ENCODE peak calls at places on chromosomes 7 and 10, in nine cellular contexts. One of them, this sample, is unnamed.

GRCh38 chr7:155844019-155844453 is 31.8 kb upstream of the SHH start:
- DNase-seq in stimulated activated CD8-positive, alpha-beta memory T cell treated with anti-CD3 and anti-CD28 coated beads, Interleukin-7, amount 100 ng/mL, for 24 hours: no peak
- DNase-seq in brain microvascular endothelial cell: no peak
- DNase-seq in fibroblast of pulmonary artery: no peak
- DNase-seq in nephron progenitor cell: peak
- DNase-seq in GM23248: no peak
- DNase-seq in activated CD4-positive, alpha-beta T cell treated with anti-CD3 and anti-CD28 coated beads, Interleukin-2, amount 10 ng/mL, durations not matched to agents 24 days and 14 days: no peak
- DNase-seq in GM03348: no peak
- DNase-seq in stimulated activated CD4-positive, alpha-beta T cell treated with anti-CD3 and anti-CD28 coated beads, Interleukin-2, amount 100 ng/mL, for 4 hours: no peak
- DNase-seq in this sample: no peak

GRCh38 chr7:8190121-8190895 is 71.7 kb downstream of the ICA1 start:
- DNase-seq in brain microvascular endothelial cell: peak
- DNase-seq in fibroblast of pulmonary artery: peak
- DNase-seq in stimulated activated CD8-positive, alpha-beta memory T cell treated with anti-CD3 and anti-CD28 coated beads, Interleukin-7, amount 100 ng/mL, for 24 hours: peak
- DNase-seq in GM23248: peak
- DNase-seq in activated CD4-positive, alpha-beta T cell treated with anti-CD3 and anti-CD28 coated beads, Interleukin-2, amount 10 ng/mL, durations not matched to agents 24 days and 14 days: peak
- DNase-seq in stimulated activated CD4-positive, alpha-beta T cell treated with anti-CD3 and anti-CD28 coated beads, Interleukin-2, amount 100 ng/mL, for 4 hours: peak
- DNase-seq in nephron progenitor cell: peak
- DNase-seq in GM03348: peak
- DNase-seq in this sample: peak

GRCh38 chr10:10792681-10793080 is 225.0 kb upstream of the CELF2 start:
- DNase-seq in stimulated activated CD8-positive, alpha-beta memory T cell treated with anti-CD3 and anti-CD28 coated beads, Interleukin-7, amount 100 ng/mL, for 24 hours: no peak
- DNase-seq in GM23248: peak
- DNase-seq in activated CD4-positive, alpha-beta T cell treated with anti-CD3 and anti-CD28 coated beads, Interleukin-2, amount 10 ng/mL, durations not matched to agents 24 days and 14 days: no peak
- DNase-seq in nephron progenitor cell: no peak
- DNase-seq in fibroblast of pulmonary artery: peak
- DNase-seq in stimulated activated CD4-positive, alpha-beta T cell treated with anti-CD3 and anti-CD28 coated beads, Interleukin-2, amount 100 ng/mL, for 4 hours: no peak
- DNase-seq in brain microvascular endothelial cell: peak
- DNase-seq in GM03348: peak
- DNase-seq in this sample: peak

GRCh38 chr7:48424731-48425130 is 253.5 kb downstream of the ABCA13 start:
- DNase-seq in fibroblast of pulmonary artery: no peak
- DNase-seq in stimulated activated CD4-positive, alpha-beta T cell treated with anti-CD3 and anti-CD28 coated beads, Interleukin-2, amount 100 ng/mL, for 4 hours: no peak
- DNase-seq in nephron progenitor cell: peak
- DNase-seq in GM23248: peak
- DNase-seq in brain microvascular endothelial cell: peak
- DNase-seq in stimulated activated CD8-positive, alpha-beta memory T cell treated with anti-CD3 and anti-CD28 coated beads, Interleukin-7, amount 100 ng/mL, for 24 hours: no peak
- DNase-seq in GM03348: peak
- DNase-seq in activated CD4-positive, alpha-beta T cell treated with anti-CD3 and anti-CD28 coated beads, Interleukin-2, amount 10 ng/mL, durations not matched to agents 24 days and 14 days: no peak
- DNase-seq in this sample: no peak

GRCh38 chr7:43105521-43106120 is 6.8 kb upstream of the HECW1 start:
- DNase-seq in brain microvascular endothelial cell: peak
- DNase-seq in stimulated activated CD4-positive, alpha-beta T cell treated with anti-CD3 and anti-CD28 coated beads, Interleukin-2, amount 100 ng/mL, for 4 hours: no peak
- DNase-seq in nephron progenitor cell: no peak
- DNase-seq in GM03348: no peak
- DNase-seq in stimulated activated CD8-positive, alpha-beta memory T cell treated with anti-CD3 and anti-CD28 coated beads, Interleukin-7, amount 100 ng/mL, for 24 hours: no peak
- DNase-seq in fibroblast of pulmonary artery: peak
- DNase-seq in GM23248: peak
- DNase-seq in activated CD4-positive, alpha-beta T cell treated with anti-CD3 and anti-CD28 coated beads, Interleukin-2, amount 10 ng/mL, durations not matched to agents 24 days and 14 days: no peak
- DNase-seq in this sample: peak

GRCh38 chr7:26112341-26112740 is 39.7 kb upstream of the NFE2L3 start:
- DNase-seq in activated CD4-positive, alpha-beta T cell treated with anti-CD3 and anti-CD28 coated beads, Interleukin-2, amount 10 ng/mL, durations not matched to agents 24 days and 14 days: no peak
- DNase-seq in fibroblast of pulmonary artery: no peak
- DNase-seq in nephron progenitor cell: no peak
- DNase-seq in brain microvascular endothelial cell: no peak
- DNase-seq in GM03348: no peak
- DNase-seq in stimulated activated CD4-positive, alpha-beta T cell treated with anti-CD3 and anti-CD28 coated beads, Interleukin-2, amount 100 ng/mL, for 4 hours: no peak
- DNase-seq in stimulated activated CD8-positive, alpha-beta memory T cell treated with anti-CD3 and anti-CD28 coated beads, Interleukin-7, amount 100 ng/mL, for 24 hours: no peak
- DNase-seq in GM23248: no peak
- DNase-seq in this sample: no peak

GRCh38 chr7:56218510-56218909 is 102.3 kb upstream of the NUPR2 start:
- DNase-seq in activated CD4-positive, alpha-beta T cell treated with anti-CD3 and anti-CD28 coated beads, Interleukin-2, amount 10 ng/mL, durations not matched to agents 24 days and 14 days: no peak
- DNase-seq in GM03348: no peak
- DNase-seq in stimulated activated CD8-positive, alpha-beta memory T cell treated with anti-CD3 and anti-CD28 coated beads, Interleukin-7, amount 100 ng/mL, for 24 hours: no peak
- DNase-seq in GM23248: no peak
- DNase-seq in nephron progenitor cell: no peak
- DNase-seq in stimulated activated CD4-positive, alpha-beta T cell treated with anti-CD3 and anti-CD28 coated beads, Interleukin-2, amount 100 ng/mL, for 4 hours: no peak
- DNase-seq in fibroblast of pulmonary artery: no peak
- DNase-seq in brain microvascular endothelial cell: no peak
- DNase-seq in this sample: no peak

GRCh38 chr7:148501707-148502139 is 88.8 kb upstream of the C7orf33 start:
- DNase-seq in stimulated activated CD8-positive, alpha-beta memory T cell treated with anti-CD3 and anti-CD28 coated beads, Interleukin-7, amount 100 ng/mL, for 24 hours: no peak
- DNase-seq in activated CD4-positive, alpha-beta T cell treated with anti-CD3 and anti-CD28 coated beads, Interleukin-2, amount 10 ng/mL, durations not matched to agents 24 days and 14 days: no peak
- DNase-seq in GM23248: peak
- DNase-seq in stimulated activated CD4-positive, alpha-beta T cell treated with anti-CD3 and anti-CD28 coated beads, Interleukin-2, amount 100 ng/mL, for 4 hours: no peak
- DNase-seq in GM03348: no peak
- DNase-seq in fibroblast of pulmonary artery: peak
- DNase-seq in nephron progenitor cell: peak
- DNase-seq in brain microvascular endothelial cell: no peak
- DNase-seq in this sample: peak

GRCh38 chr7:157867685-157868305 is 531.0 kb downstream of the DNAJB6 start:
- DNase-seq in stimulated activated CD8-positive, alpha-beta memory T cell treated with anti-CD3 and anti-CD28 coated beads, Interleukin-7, amount 100 ng/mL, for 24 hours: no peak
- DNase-seq in fibroblast of pulmonary artery: no peak
- DNase-seq in GM03348: no peak
- DNase-seq in activated CD4-positive, alpha-beta T cell treated with anti-CD3 and anti-CD28 coated beads, Interleukin-2, amount 10 ng/mL, durations not matched to agents 24 days and 14 days: no peak
- DNase-seq in stimulated activated CD4-positive, alpha-beta T cell treated with anti-CD3 and anti-CD28 coated beads, Interleukin-2, amount 100 ng/mL, for 4 hours: no peak
- DNase-seq in nephron progenitor cell: no peak
- DNase-seq in GM23248: no peak
- DNase-seq in brain microvascular endothelial cell: no peak
- DNase-seq in this sample: no peak

GRCh38 chr10:34319197-34319846 is 495.8 kb downstream of the PARD3 start:
- DNase-seq in activated CD4-positive, alpha-beta T cell treated with anti-CD3 and anti-CD28 coated beads, Interleukin-2, amount 10 ng/mL, durations not matched to agents 24 days and 14 days: no peak
- DNase-seq in nephron progenitor cell: no peak
- DNase-seq in fibroblast of pulmonary artery: peak
- DNase-seq in GM23248: peak
- DNase-seq in stimulated activated CD8-positive, alpha-beta memory T cell treated with anti-CD3 and anti-CD28 coated beads, Interleukin-7, amount 100 ng/mL, for 24 hours: no peak
- DNase-seq in brain microvascular endothelial cell: peak
- DNase-seq in stimulated activated CD4-positive, alpha-beta T cell treated with anti-CD3 and anti-CD28 coated beads, Interleukin-2, amount 100 ng/mL, for 4 hours: no peak
- DNase-seq in GM03348: peak
- DNase-seq in this sample: peak

GRCh38 chr7:129923709-129924108 is 29.1 kb downstream of the UBE2H start:
- DNase-seq in activated CD4-positive, alpha-beta T cell treated with anti-CD3 and anti-CD28 coated beads, Interleukin-2, amount 10 ng/mL, durations not matched to agents 24 days and 14 days: no peak
- DNase-seq in stimulated activated CD8-positive, alpha-beta memory T cell treated with anti-CD3 and anti-CD28 coated beads, Interleukin-7, amount 100 ng/mL, for 24 hours: no peak
- DNase-seq in fibroblast of pulmonary artery: peak
- DNase-seq in GM23248: peak
- DNase-seq in brain microvascular endothelial cell: peak
- DNase-seq in GM03348: peak
- DNase-seq in nephron progenitor cell: no peak
- DNase-seq in stimulated activated CD4-positive, alpha-beta T cell treated with anti-CD3 and anti-CD28 coated beads, Interleukin-2, amount 100 ng/mL, for 4 hours: no peak
- DNase-seq in this sample: peak

GRCh38 chr10:59675812-59676211 is 33.8 kb downstream of the SLC16A9 start:
- DNase-seq in stimulated activated CD4-positive, alpha-beta T cell treated with anti-CD3 and anti-CD28 coated beads, Interleukin-2, amount 100 ng/mL, for 4 hours: no peak
- DNase-seq in nephron progenitor cell: peak
- DNase-seq in activated CD4-positive, alpha-beta T cell treated with anti-CD3 and anti-CD28 coated beads, Interleukin-2, amount 10 ng/mL, durations not matched to agents 24 days and 14 days: no peak
- DNase-seq in stimulated activated CD8-positive, alpha-beta memory T cell treated with anti-CD3 and anti-CD28 coated beads, Interleukin-7, amount 100 ng/mL, for 24 hours: no peak
- DNase-seq in GM23248: peak
- DNase-seq in brain microvascular endothelial cell: no peak
- DNase-seq in fibroblast of pulmonary artery: no peak
- DNase-seq in GM03348: no peak
- DNase-seq in this sample: no peak

GRCh38 chr10:51156913-51157312 is 82.6 kb downstream of the PRKG1 start:
- DNase-seq in brain microvascular endothelial cell: peak
- DNase-seq in stimulated activated CD8-positive, alpha-beta memory T cell treated with anti-CD3 and anti-CD28 coated beads, Interleukin-7, amount 100 ng/mL, for 24 hours: no peak
- DNase-seq in nephron progenitor cell: no peak
- DNase-seq in GM03348: peak
- DNase-seq in GM23248: peak
- DNase-seq in activated CD4-positive, alpha-beta T cell treated with anti-CD3 and anti-CD28 coated beads, Interleukin-2, amount 10 ng/mL, durations not matched to agents 24 days and 14 days: no peak
- DNase-seq in fibroblast of pulmonary artery: peak
- DNase-seq in stimulated activated CD4-positive, alpha-beta T cell treated with anti-CD3 and anti-CD28 coated beads, Interleukin-2, amount 100 ng/mL, for 4 hours: no peak
- DNase-seq in this sample: peak

This sample was measured in iris pigment epithelial cell.